ENCODE peak calls at places on chromosomes 1 and 21, in four cellular contexts. S is H9, J is HFFc6, G is NCI-H1105. A is an unnamed sample.

GRCh38 chr1:244154882-244155531 is 103.9 kb downstream of the ZBTB18 start:
- DNase-seq in S (peak), J (no peak), G (no peak), A (peak)

GRCh38 chr21:44454747-44455523 is at the start of gene LRRC3:
- DNase-seq in S (peak), J (no peak), G (peak), A (peak)

GRCh38 chr1:15370781-15371467 is 38.8 kb upstream of the EFHD2 start:
- DNase-seq in S (no peak), J (no peak), G (no peak), A (no peak)

GRCh38 chr1:62090016-62090415 is 104.6 kb upstream of the L1TD1 start:
- DNase-seq in S (no peak), J (no peak), G (no peak), A (no peak)

GRCh38 chr1:2413495-2414296 is 1.3 kb upstream of the PEX10 start:
- DNase-seq in S (peak), J (no peak), G (no peak), A (peak)

GRCh38 chr1:145891143-145891542 is 5.5 kb upstream of the ANKRD35 start:
- DNase-seq in S (no peak), J (no peak), G (no peak), A (peak)

GRCh38 chr1:71490432-71490831 is 409.6 kb upstream of the ZRANB2 start:
- DNase-seq in S (no peak), J (no peak), G (no peak), A (no peak)

GRCh38 chr21:45579383-45580180 is 37.3 kb upstream of the SLC19A1 start:
- DNase-seq in S (no peak), J (no peak), G (no peak), A (no peak)

GRCh38 chr1:176701151-176701866 is 238.3 kb downstream of the PAPPA2 start:
- DNase-seq in S (no peak), J (no peak), G (no peak), A (no peak)

GRCh38 chr1:204190212-204191211 is 5.8 kb downstream of the KISS1 start:
- DNase-seq in S (peak), J (no peak), G (no peak), A (peak)

GRCh38 chr1:50474859-50475809 is 51.9 kb upstream of the DMRTA2 start:
- DNase-seq in S (peak), J (no peak), G (no peak), A (peak)

GRCh38 chr1:31216016-31216415 is 23.7 kb downstream of the NKAIN1 start:
- DNase-seq in S (peak), J (no peak), G (peak), A (peak)

GRCh38 chr1:4634156-4634792 is 20.1 kb upstream of the AJAP1 start:
- DNase-seq in S (no peak), J (no peak), G (no peak), A (no peak)

GRCh38 chr1:40034869-40035268 is 5.7 kb upstream of the CAP1 start:
- DNase-seq in S (no peak), J (no peak), G (no peak), A (no peak)

GRCh38 chr1:151807131-151807530 is 1.9 kb upstream of the LINGO4 start:
- DNase-seq in S (no peak), J (no peak), G (no peak), A (no peak)

A was measured in NCI-H345.